ENCODE peak calls at places on chromosomes 6 and 20, in ten cellular contexts. W is BE2C; E is renal cortical epithelial cell; Q is activated CD4-positive, alpha-beta T cell treated with anti-CD3 and anti-CD28 coated beads, Interleukin-2, amount 50 U/mL, for 48 hours; V is stomach; A is activated CD8-positive, alpha-beta memory T cell treated with anti-CD3 and anti-CD28 coated beads, Interleukin-2, amount 50 U/mL, for 48 hours; P is fibroblast of mammary gland; Y is lung microvascular endothelial cell; H is astrocyte of the cerebellum; S is AG04450. N is an unnamed sample.

GRCh38 chr20:6240059-6240458 is 117.2 kb upstream of the FERMT1 start:
- DNase-seq in W (no peak), E (no peak), Q (no peak), V (no peak), A (no peak), P (no peak), Y (no peak), H (no peak), S (no peak), N (no peak)

GRCh38 chr6:133540361-133540760 is 299.2 kb downstream of the EYA4 start:
- DNase-seq in W (no peak), E (no peak), Q (no peak), V (no peak), A (no peak), P (no peak), Y (no peak), H (no peak), S (no peak), N (no peak)

GRCh38 chr6:1746919-1747460 is 137.3 kb downstream of the FOXC1 start:
- DNase-seq in W (no peak), E (peak; percentile 98), Q (no peak), V (no peak), A (no peak), P (no peak), Y (no peak), H (no peak), S (no peak), N (no peak)

GRCh38 chr20:16350465-16350864 is 222.8 kb downstream of the KIF16B start:
- DNase-seq in W (no peak), E (peak; percentile 72), Q (no peak), V (no peak), A (no peak), P (peak; percentile 92), Y (no peak), H (no peak), S (no peak), N (no peak)

GRCh38 chr20:36573103-36573797 is at the start of gene TGIF2:
- DNase-seq in W (peak; percentile 92), E (peak; percentile 55), Q (peak; percentile 85), V (peak; percentile 79), A (peak; percentile 95), P (peak; percentile 46), Y (peak; percentile 62), H (peak; percentile 33), S (peak; percentile 37), N (peak; percentile 88)

GRCh38 chr6:161168281-161168891 is 105.5 kb downstream of the AGPAT4 start:
- DNase-seq in W (peak; percentile 60), E (peak; percentile 96), Q (no peak), V (no peak), A (no peak), P (peak; percentile 100), Y (peak; percentile 98), H (peak; percentile 95), S (peak; percentile 93), N (peak; percentile 21)

GRCh38 chr6:19731286-19731685 is 105.9 kb upstream of the ID4 start:
- DNase-seq in W (no peak), E (peak; percentile 57), Q (no peak), V (no peak), A (no peak), P (peak; percentile 90), Y (no peak), H (peak; percentile 48), S (peak; percentile 59), N (no peak)

GRCh38 chr20:36969478-36970186 is 18.1 kb upstream of the SAMHD1 start:
- DNase-seq in W (no peak), E (no peak), Q (peak; percentile 42), V (no peak), A (peak; percentile 64), P (no peak), Y (peak; percentile 10), H (no peak), S (no peak), N (no peak)

GRCh38 chr6:107185570-107185969 is 70.3 kb upstream of the BEND3 start:
- DNase-seq in W (peak; percentile 54), E (peak; percentile 14), Q (no peak), V (no peak), A (no peak), P (peak; percentile 31), Y (peak; percentile 19), H (no peak), S (no peak), N (peak; percentile 66)

GRCh38 chr6:158894192-158894591 is 75.0 kb upstream of the EZR start:
- DNase-seq in W (no peak), E (peak; percentile 94), Q (no peak), V (no peak), A (no peak), P (peak; percentile 56), Y (peak; percentile 57), H (peak; percentile 73), S (peak; percentile 78), N (no peak)

GRCh38 chr6:89098461-89098860 is 17.9 kb downstream of the PNRC1 start:
- DNase-seq in W (no peak), E (no peak), Q (no peak), V (no peak), A (no peak), P (no peak), Y (no peak), H (no peak), S (no peak), N (no peak)

GRCh38 chr20:57662313-57663240 is 42.4 kb upstream of the ZBP1 start:
- DNase-seq in W (peak; percentile 11), E (no peak), Q (no peak), V (peak; percentile 22), A (no peak), P (no peak), Y (no peak), H (no peak), S (no peak), N (no peak)

GRCh38 chr6:75747985-75748742 is 875 bp upstream of the MYO6 start:
- DNase-seq in W (no peak), E (no peak), Q (no peak), V (no peak), A (no peak), P (no peak), Y (no peak), H (no peak), S (no peak), N (no peak)

GRCh38 chr20:17795449-17796095 is 95.8 kb downstream of the BANF2 start:
- DNase-seq in W (no peak), E (no peak), Q (no peak), V (no peak), A (no peak), P (peak; percentile 44), Y (peak; percentile 34), H (no peak), S (no peak), N (no peak)

GRCh38 chr20:39524371-39524911 is 562.3 kb downstream of the DHX35 start:
- DNase-seq in W (no peak), E (no peak), Q (no peak), V (no peak), A (no peak), P (peak; percentile 62), Y (no peak), H (no peak), S (no peak), N (no peak)

GRCh38 chr6:42406296-42407280 is 45.1 kb downstream of the TRERF1 start:
- DNase-seq in W (peak; percentile 23), E (peak; percentile 22), Q (peak; percentile 7), V (no peak), A (peak; percentile 44), P (peak; percentile 27), Y (peak; percentile 52), H (no peak), S (no peak), N (no peak)

GRCh38 chr6:75892384-75892783 is 143.3 kb downstream of the MYO6 start:
- DNase-seq in W (no peak), E (no peak), Q (no peak), V (no peak), A (no peak), P (no peak), Y (no peak), H (no peak), S (no peak), N (no peak)

GRCh38 chr6:135935951-135936601 is 84.6 kb downstream of the PDE7B start:
- DNase-seq in W (no peak), E (peak; percentile 10), Q (no peak), V (no peak), A (no peak), P (peak; percentile 85), Y (peak; percentile 12), H (no peak), S (no peak), N (no peak)

GRCh38 chr6:112179631-112180030 is 74.7 kb downstream of the LAMA4 start:
- DNase-seq in W (no peak), E (no peak), Q (no peak), V (no peak), A (no peak), P (peak; percentile 35), Y (peak; percentile 53), H (no peak), S (no peak), N (no peak)

GRCh38 chr6:98724537-98724936 is 109.8 kb upstream of the POU3F2 start:
- DNase-seq in W (no peak), E (no peak), Q (no peak), V (no peak), A (no peak), P (no peak), Y (no peak), H (peak; percentile 9), S (no peak), N (no peak)

GRCh38 chr20:51509208-51509607 is 33.3 kb downstream of the NFATC2 start:
- DNase-seq in W (no peak), E (no peak), Q (no peak), V (no peak), A (no peak), P (no peak), Y (no peak), H (no peak), S (no peak), N (no peak)

GRCh38 chr6:112050417-112050816 is 3.5 kb upstream of the CCN6 start:
- DNase-seq in W (no peak), E (no peak), Q (no peak), V (no peak), A (no peak), P (no peak), Y (no peak), H (no peak), S (no peak), N (no peak)

GRCh38 chr6:115945306-115945705 is 115.4 kb downstream of the FRK start:
- DNase-seq in W (no peak), E (peak; percentile 67), Q (no peak), V (no peak), A (no peak), P (no peak), Y (no peak), H (peak; percentile 32), S (no peak), N (no peak)

GRCh38 chr6:51049983-51050877 is 231.6 kb downstream of the TFAP2B start:
- DNase-seq in W (no peak), E (peak; percentile 85), Q (no peak), V (no peak), A (no peak), P (peak; percentile 3), Y (no peak), H (no peak), S (no peak), N (no peak)

GRCh38 chr6:163793584-163793983 is 379.1 kb downstream of the QKI start:
- DNase-seq in W (no peak), E (peak; percentile 96), Q (no peak), V (no peak), A (no peak), P (peak; percentile 89), Y (no peak), H (peak; percentile 34), S (no peak), N (no peak)

GRCh38 chr20:9609892-9610502 is 95.6 kb downstream of the LAMP5 start:
- DNase-seq in W (peak; percentile 73), E (peak; percentile 74), Q (peak; percentile 61), V (peak; percentile 69), A (peak; percentile 62), P (peak; percentile 77), Y (peak; percentile 73), H (peak; percentile 67), S (peak; percentile 36), N (peak; percentile 75)

GRCh38 chr6:14447240-14447639 is 329.7 kb downstream of the CD83 start:
- DNase-seq in W (no peak), E (no peak), Q (no peak), V (no peak), A (no peak), P (no peak), Y (no peak), H (no peak), S (no peak), N (no peak)

GRCh38 chr6:166005401-166005845 is 162.2 kb downstream of the TBXT start:
- DNase-seq in W (no peak), E (peak; percentile 25), Q (no peak), V (no peak), A (no peak), P (peak; percentile 42), Y (no peak), H (no peak), S (no peak), N (peak; percentile 28)